ENCODE peak calls at places on chromosomes 1 and 21, in five cellular contexts. One of them, this sample, is unnamed.
A peak's percentile ranks its signal among the peaks of the same experiment; 100 is the strongest.

GRCh38 chr1:11980676-11980972 is 380 bp downstream of the MFN2 start:
- DNase-seq in effector memory CD4-positive, alpha-beta T cell: no peak
- DNase-seq in OCI-LY7: no peak
- DNase-seq in GM23338: peak; percentile 66
- DNase-seq in testis: no peak
- DNase-seq in this sample: no peak

GRCh38 chr1:247077234-247077633 is 1.4 kb downstream of the ZNF670 start:
- DNase-seq in testis: no peak
- DNase-seq in GM23338: no peak
- DNase-seq in OCI-LY7: no peak
- DNase-seq in effector memory CD4-positive, alpha-beta T cell: no peak
- DNase-seq in this sample: no peak

GRCh38 chr1:162107911-162108310 is 38.4 kb downstream of the NOS1AP start:
- DNase-seq in effector memory CD4-positive, alpha-beta T cell: no peak
- DNase-seq in GM23338: no peak
- DNase-seq in testis: no peak
- DNase-seq in OCI-LY7: no peak
- DNase-seq in this sample: no peak

GRCh38 chr1:172005856-172006255 is 164.6 kb downstream of the DNM3 start:
- DNase-seq in OCI-LY7: no peak
- DNase-seq in effector memory CD4-positive, alpha-beta T cell: no peak
- DNase-seq in GM23338: no peak
- DNase-seq in testis: no peak
- DNase-seq in this sample: no peak

GRCh38 chr1:69103705-69104385 is 463.9 kb upstream of the LRRC7 start:
- DNase-seq in testis: no peak
- DNase-seq in effector memory CD4-positive, alpha-beta T cell: no peak
- DNase-seq in OCI-LY7: no peak
- DNase-seq in GM23338: no peak
- DNase-seq in this sample: no peak

GRCh38 chr1:20147846-20148570 is 8.9 kb downstream of the PLA2G2F start:
- DNase-seq in GM23338: no peak
- DNase-seq in testis: no peak
- DNase-seq in effector memory CD4-positive, alpha-beta T cell: no peak
- DNase-seq in OCI-LY7: no peak
- DNase-seq in this sample: peak; percentile 27

GRCh38 chr1:101285922-101286568 is 49.2 kb downstream of the S1PR1 start:
- DNase-seq in GM23338: no peak
- DNase-seq in effector memory CD4-positive, alpha-beta T cell: no peak
- DNase-seq in testis: no peak
- DNase-seq in OCI-LY7: no peak
- DNase-seq in this sample: no peak

GRCh38 chr1:100775483-100775882 is 55.9 kb downstream of the VCAM1 start:
- DNase-seq in GM23338: no peak
- DNase-seq in OCI-LY7: no peak
- DNase-seq in testis: no peak
- DNase-seq in effector memory CD4-positive, alpha-beta T cell: no peak
- DNase-seq in this sample: no peak

GRCh38 chr21:35578831-35579470 is 481.4 kb downstream of the SETD4 start:
- DNase-seq in GM23338: no peak
- DNase-seq in effector memory CD4-positive, alpha-beta T cell: no peak
- DNase-seq in OCI-LY7: no peak
- DNase-seq in testis: no peak
- DNase-seq in this sample: no peak

GRCh38 chr1:70034403-70034802 is 171.0 kb downstream of the LRRC40 start:
- DNase-seq in OCI-LY7: peak; percentile 51
- DNase-seq in testis: no peak
- DNase-seq in effector memory CD4-positive, alpha-beta T cell: no peak
- DNase-seq in GM23338: peak; percentile 88
- DNase-seq in this sample: no peak

GRCh38 chr21:32093758-32094463 is 184.9 kb downstream of the MIS18A start:
- DNase-seq in effector memory CD4-positive, alpha-beta T cell: no peak
- DNase-seq in OCI-LY7: no peak
- DNase-seq in testis: no peak
- DNase-seq in GM23338: no peak
- DNase-seq in this sample: no peak

GRCh38 chr1:94017155-94017829 is 103.7 kb downstream of the ABCA4 start:
- DNase-seq in GM23338: no peak
- DNase-seq in testis: no peak
- DNase-seq in effector memory CD4-positive, alpha-beta T cell: no peak
- DNase-seq in OCI-LY7: no peak
- DNase-seq in this sample: no peak

GRCh38 chr1:58746757-58747156 is 37.1 kb downstream of the JUN start:
- DNase-seq in GM23338: no peak
- DNase-seq in testis: no peak
- DNase-seq in effector memory CD4-positive, alpha-beta T cell: no peak
- DNase-seq in OCI-LY7: no peak
- DNase-seq in this sample: no peak

GRCh38 chr1:36650200-36651065 is 167.7 kb upstream of the CSF3R start:
- DNase-seq in GM23338: peak; percentile 84
- DNase-seq in effector memory CD4-positive, alpha-beta T cell: peak; percentile 36
- DNase-seq in OCI-LY7: peak; percentile 57
- DNase-seq in testis: peak; percentile 80
- DNase-seq in this sample: peak; percentile 41

GRCh38 chr1:158045639-158046038 is 52.2 kb downstream of the KIRREL1 start:
- DNase-seq in testis: peak; percentile 78
- DNase-seq in effector memory CD4-positive, alpha-beta T cell: no peak
- DNase-seq in GM23338: peak; percentile 84
- DNase-seq in OCI-LY7: no peak
- DNase-seq in this sample: no peak

GRCh38 chr1:166418344-166418895 is 251.6 kb upstream of the FAM78B start:
- DNase-seq in testis: no peak
- DNase-seq in GM23338: no peak
- DNase-seq in effector memory CD4-positive, alpha-beta T cell: no peak
- DNase-seq in OCI-LY7: no peak
- DNase-seq in this sample: no peak

GRCh38 chr1:42681771-42682483 is at the start of gene YBX1:
- DNase-seq in testis: peak; percentile 99
- DNase-seq in OCI-LY7: peak; percentile 99
- DNase-seq in GM23338: peak; percentile 99
- DNase-seq in effector memory CD4-positive, alpha-beta T cell: peak; percentile 92
- DNase-seq in this sample: peak; percentile 99

GRCh38 chr1:184052194-184052559 is 647 bp downstream of the TSEN15 start:
- DNase-seq in testis: no peak
- DNase-seq in GM23338: no peak
- DNase-seq in OCI-LY7: peak; percentile 21
- DNase-seq in effector memory CD4-positive, alpha-beta T cell: no peak
- DNase-seq in this sample: no peak

GRCh38 chr1:113995382-113995781 is 16.1 kb downstream of the OLFML3 start:
- DNase-seq in GM23338: no peak
- DNase-seq in OCI-LY7: no peak
- DNase-seq in testis: no peak
- DNase-seq in effector memory CD4-positive, alpha-beta T cell: no peak
- DNase-seq in this sample: no peak

GRCh38 chr1:46098043-46098712 is 34.3 kb downstream of the PIK3R3 start:
- DNase-seq in GM23338: no peak
- DNase-seq in OCI-LY7: no peak
- DNase-seq in testis: no peak
- DNase-seq in effector memory CD4-positive, alpha-beta T cell: no peak
- DNase-seq in this sample: no peak

DNA sequence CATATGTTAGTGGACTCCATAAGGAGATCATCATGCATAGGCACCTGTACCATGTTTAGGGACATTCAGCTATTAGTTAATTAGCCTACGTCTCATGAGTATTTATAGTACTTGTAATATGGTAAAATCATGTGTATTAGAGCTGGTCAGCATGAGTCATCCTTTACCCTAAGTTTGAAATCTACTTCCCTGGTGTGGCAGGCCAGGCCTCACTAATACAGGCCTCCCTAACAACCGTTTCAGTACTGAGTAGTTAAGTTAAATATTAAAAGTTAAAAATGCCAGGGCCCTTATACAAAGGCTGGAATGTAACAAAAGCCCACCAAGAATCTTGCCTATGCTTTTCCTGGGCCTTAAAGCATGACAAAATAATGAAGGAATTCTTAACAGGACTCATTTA is 356.3 kb upstream of the DPYD start:
- DNase-seq in effector memory CD4-positive, alpha-beta T cell: no peak
- DNase-seq in GM23338: no peak
- DNase-seq in testis: no peak
- DNase-seq in OCI-LY7: no peak
- DNase-seq in this sample: no peak
- H3K27ac ChIP-seq in effector memory CD4-positive, alpha-beta T cell: no peak overlapping the region
- H3K27ac ChIP-seq in GM23338: no peak overlapping the region
- H3K27ac ChIP-seq in testis: no peak overlapping the region
- H3K27ac ChIP-seq in OCI-LY7: no peak overlapping the region
- H3K27ac ChIP-seq in this sample: no peak overlapping the region

GRCh38 chr1:168696125-168696524 is 32.9 kb downstream of the DPT start:
- DNase-seq in GM23338: no peak
- DNase-seq in OCI-LY7: no peak
- DNase-seq in testis: no peak
- DNase-seq in effector memory CD4-positive, alpha-beta T cell: no peak
- DNase-seq in this sample: no peak

GRCh38 chr1:168692472-168692871 is 36.5 kb downstream of the DPT start:
- DNase-seq in OCI-LY7: no peak
- DNase-seq in GM23338: no peak
- DNase-seq in testis: no peak
- DNase-seq in effector memory CD4-positive, alpha-beta T cell: no peak
- DNase-seq in this sample: no peak

GRCh38 chr1:168691541-168691940 is 37.5 kb downstream of the DPT start:
- DNase-seq in OCI-LY7: no peak
- DNase-seq in effector memory CD4-positive, alpha-beta T cell: no peak
- DNase-seq in GM23338: no peak
- DNase-seq in testis: no peak
- DNase-seq in this sample: no peak

GRCh38 chr1:168693872-168694238 is 35.2 kb downstream of the DPT start:
- DNase-seq in OCI-LY7: no peak
- DNase-seq in effector memory CD4-positive, alpha-beta T cell: no peak
- DNase-seq in testis: no peak
- DNase-seq in GM23338: no peak
- DNase-seq in this sample: no peak

DNA sequence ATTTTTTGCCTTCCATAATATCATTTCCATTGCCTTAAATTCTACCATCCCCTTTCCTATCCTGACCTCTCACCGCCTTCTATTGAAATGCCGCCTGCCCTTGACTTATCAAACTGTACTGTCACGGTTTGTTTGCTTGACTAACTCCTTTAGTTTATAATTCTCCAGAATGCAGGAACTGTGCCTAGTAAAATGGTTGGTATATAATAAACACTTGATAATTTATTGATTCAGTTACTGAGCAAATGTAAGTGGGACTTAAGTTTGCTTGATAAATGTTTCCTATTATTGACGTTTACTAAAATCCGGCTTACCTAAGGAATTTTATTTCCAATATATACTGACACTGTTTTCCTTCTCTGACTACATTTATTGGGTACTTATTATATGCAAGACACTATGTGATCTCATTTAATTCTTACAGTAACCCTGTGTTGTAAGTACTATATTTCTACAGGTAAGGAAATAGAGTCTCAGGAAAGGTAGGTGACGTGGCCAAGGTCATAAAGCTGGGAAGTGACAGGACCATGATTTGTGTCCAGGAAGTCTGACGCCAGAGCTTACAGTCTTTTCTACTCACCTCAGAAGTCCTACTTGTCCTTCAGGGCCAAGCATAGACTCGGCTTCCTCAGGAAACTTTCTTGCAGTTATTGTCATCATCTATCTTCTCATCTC is 35.7 kb downstream of the DPT start:
- DNase-seq in OCI-LY7: no peak
- DNase-seq in effector memory CD4-positive, alpha-beta T cell: no peak
- DNase-seq in GM23338: no peak
- DNase-seq in testis: no peak
- DNase-seq in this sample: peak; percentile 79
- H3K4me1 ChIP-seq in OCI-LY7: no peaks in the 10 kb centered on the region
- H3K4me1 ChIP-seq in effector memory CD4-positive, alpha-beta T cell: no peaks in the 10 kb centered on the region
- H3K4me1 ChIP-seq in GM23338: no peaks in the 10 kb centered on the region
- H3K4me1 ChIP-seq in testis: no peaks in the 10 kb centered on the region
- H3K4me1 ChIP-seq in this sample: peaks cover 9% of the 10 kb centered on the region

GRCh38 chr21:36698160-36699025 is 522 bp upstream of the SIM2 start:
- DNase-seq in effector memory CD4-positive, alpha-beta T cell: no peak
- DNase-seq in testis: no peak
- DNase-seq in OCI-LY7: no peak
- DNase-seq in GM23338: peak; percentile 71
- DNase-seq in this sample: no peak

GRCh38 chr21:36700295-36700960 is 1.5 kb downstream of the SIM2 start:
- DNase-seq in testis: no peak
- DNase-seq in effector memory CD4-positive, alpha-beta T cell: no peak
- DNase-seq in OCI-LY7: no peak
- DNase-seq in GM23338: peak; percentile 32
- DNase-seq in this sample: no peak

GRCh38 chr21:36700961-36701911 is 2.3 kb downstream of the SIM2 start:
- DNase-seq in testis: no peak
- DNase-seq in effector memory CD4-positive, alpha-beta T cell: no peak
- DNase-seq in OCI-LY7: no peak
- DNase-seq in GM23338: peak; percentile 72
- DNase-seq in this sample: no peak

GRCh38 chr21:36699026-36699545 is at the start of gene SIM2:
- DNase-seq in GM23338: peak; percentile 62
- DNase-seq in effector memory CD4-positive, alpha-beta T cell: no peak
- DNase-seq in testis: no peak
- DNase-seq in OCI-LY7: no peak
- DNase-seq in this sample: no peak

DNA sequence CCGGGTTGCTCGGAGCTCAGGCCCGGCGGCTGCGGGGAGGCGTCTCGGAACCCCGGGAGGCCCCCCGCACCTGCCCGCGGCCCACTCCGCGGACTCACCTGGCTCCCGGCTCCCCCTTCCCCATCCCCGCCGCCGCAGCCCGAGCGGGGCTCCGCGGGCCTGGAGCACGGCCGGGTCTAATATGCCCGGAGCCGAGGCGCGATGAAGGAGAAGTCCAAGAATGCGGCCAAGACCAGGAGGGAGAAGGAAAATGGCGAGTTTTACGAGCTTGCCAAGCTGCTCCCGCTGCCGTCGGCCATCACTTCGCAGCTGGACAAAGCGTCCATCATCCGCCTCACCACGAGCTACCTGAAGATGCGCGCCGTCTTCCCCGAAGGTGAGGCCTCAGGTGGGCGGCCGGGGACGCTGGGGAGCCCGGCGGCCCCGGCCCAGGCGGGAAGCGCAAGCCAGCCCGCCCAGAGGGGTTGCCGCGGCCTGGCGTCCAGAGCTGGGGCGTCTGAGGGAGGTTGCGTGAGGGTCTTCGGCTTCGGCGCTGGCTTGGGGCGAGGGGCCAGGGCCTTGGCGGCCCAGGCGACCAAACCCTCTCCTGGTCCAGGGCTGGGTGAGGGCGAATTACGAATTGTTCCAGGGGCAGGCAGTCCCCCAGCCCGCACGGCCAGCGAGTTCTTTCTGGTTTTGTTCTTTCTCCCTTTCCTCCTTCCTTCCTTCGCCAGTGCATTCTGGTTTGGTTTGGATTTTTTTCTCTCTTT is 805 bp downstream of the SIM2 start:
- DNase-seq in effector memory CD4-positive, alpha-beta T cell: no peak
- DNase-seq in GM23338: peak; percentile 46
- DNase-seq in OCI-LY7: no peak
- DNase-seq in testis: no peak
- DNase-seq in this sample: no peak
- H3K27ac ChIP-seq in effector memory CD4-positive, alpha-beta T cell: no peak overlapping the region
- H3K27ac ChIP-seq in GM23338: no peak overlapping the region
- H3K27ac ChIP-seq in OCI-LY7: no peak overlapping the region
- H3K27ac ChIP-seq in testis: no peak overlapping the region
- H3K27ac ChIP-seq in this sample: no peak overlapping the region

DNA sequence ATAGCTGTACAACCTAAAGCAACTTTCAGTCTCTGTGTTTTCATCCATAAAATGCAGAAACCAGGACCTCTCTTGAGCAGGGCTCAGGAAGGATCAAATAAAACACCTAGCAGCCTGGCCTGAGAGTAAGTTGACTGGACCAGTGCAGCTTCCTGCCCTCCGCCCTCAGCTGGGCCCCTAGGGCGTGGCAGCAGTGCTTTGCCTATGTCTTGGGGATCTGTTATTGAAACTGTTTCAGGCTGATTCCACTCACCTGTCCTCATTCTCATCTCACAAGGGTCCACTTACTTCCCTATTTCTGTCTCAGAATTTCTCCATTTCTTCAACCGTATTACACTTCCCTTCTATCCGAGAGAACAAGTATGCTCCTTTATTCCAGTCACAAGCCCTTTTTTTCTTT is 17.3 kb downstream of the LRRC42 start:
- DNase-seq in OCI-LY7: peak; percentile 9
- DNase-seq in effector memory CD4-positive, alpha-beta T cell: no peak
- DNase-seq in GM23338: no peak
- DNase-seq in testis: no peak
- DNase-seq in this sample: no peak
- H3K4me1 ChIP-seq in OCI-LY7: no peaks in the 10 kb centered on the region
- H3K4me1 ChIP-seq in effector memory CD4-positive, alpha-beta T cell: no peaks in the 10 kb centered on the region
- H3K4me1 ChIP-seq in GM23338: no peaks in the 10 kb centered on the region
- H3K4me1 ChIP-seq in testis: no peaks in the 10 kb centered on the region
- H3K4me1 ChIP-seq in this sample: no peaks in the 10 kb centered on the region